ENCODE peak calls at places on chromosome 19, in five cellular contexts. K, J, P, X and I are unnamed samples.

GRCh38 chr19:12778020-12778904 is 2.9 kb upstream of the HOOK2 start:
- DNase-seq in J (no peak), X (peak), K (peak), P (no peak), I (peak)

GRCh38 chr19:5881543-5882299 is 11.4 kb upstream of the FUT5 start:
- DNase-seq in P (no peak), K (no peak), J (no peak), X (no peak), I (no peak)

GRCh38 chr19:45687599-45687998 is 4.2 kb downstream of the SNRPD2 start:
- DNase-seq in J (no peak), X (no peak), P (no peak), K (no peak), I (no peak)

GRCh38 chr19:35099897-35100275 is 15.7 kb upstream of the FXYD3 start:
- DNase-seq in K (no peak), X (no peak), P (no peak), J (no peak), I (no peak)

GRCh38 chr19:5149930-5150329 is 181.0 kb downstream of the KDM4B start:
- DNase-seq in K (no peak), X (no peak), P (no peak), J (no peak), I (no peak)

GRCh38 chr19:4456843-4457653 is 546 bp downstream of the UBXN6 start:
- DNase-seq in P (peak), K (no peak), X (peak), J (peak), I (peak)

GRCh38 chr19:49983645-49984229 is 22.8 kb upstream of the SIGLEC11 start:
- DNase-seq in X (peak), K (no peak), J (no peak), P (peak), I (peak)

GRCh38 chr19:11560404-11560988 is 1.5 kb upstream of the ELOF1 start:
- DNase-seq in J (peak), P (no peak), X (peak), K (no peak), I (peak)

GRCh38 chr19:49409441-49410029 is 13.7 kb downstream of the PTH2 start:
- DNase-seq in J (no peak), X (no peak), P (no peak), K (no peak), I (no peak)

GRCh38 chr19:32676895-32677359 is 1.3 kb downstream of the RGS9BP start:
- DNase-seq in J (no peak), X (peak), K (no peak), P (no peak), I (no peak)

GRCh38 chr19:16441661-16442071 is 30.1 kb downstream of the EPS15L1 start:
- DNase-seq in K (no peak), P (no peak), X (no peak), J (no peak), I (peak)

GRCh38 chr19:19261350-19262189 is 11.5 kb downstream of the TM6SF2 start:
- DNase-seq in J (no peak), X (no peak), K (no peak), P (no peak), I (no peak)

GRCh38 chr19:934865-935422 is 9.1 kb downstream of the ARID3A start:
- DNase-seq in K (peak), X (no peak), P (no peak), J (no peak), I (peak)

GRCh38 chr19:38932425-38933179 is 1.9 kb downstream of the MRPS12 start:
- DNase-seq in K (no peak), J (no peak), P (no peak), X (no peak), I (peak)

GRCh38 chr19:1042689-1043511 is 3.0 kb downstream of the ABCA7 start:
- DNase-seq in X (no peak), P (no peak), K (no peak), J (no peak), I (no peak)

GRCh38 chr19:16013851-16014840 is 62.1 kb upstream of the TPM4 start:
- DNase-seq in J (no peak), K (peak), P (no peak), X (no peak), I (no peak)

GRCh38 chr19:15031675-15032074 is 17.6 kb upstream of the CASP14 start:
- DNase-seq in K (no peak), P (no peak), J (no peak), X (no peak), I (no peak)

GRCh38 chr19:45640849-45641273 is 1.7 kb upstream of the EML2 start:
- DNase-seq in K (no peak), X (no peak), J (no peak), P (no peak), I (peak)

GRCh38 chr19:42168206-42168605 is 36.0 kb upstream of the POU2F2 start:
- DNase-seq in P (no peak), X (no peak), K (no peak), J (no peak), I (no peak)

GRCh38 chr19:1173160-1173844 is 766 bp downstream of the SBNO2 start:
- DNase-seq in P (no peak), J (no peak), X (no peak), K (peak), I (no peak)

GRCh38 chr19:17615889-17616685 is 60.6 kb downstream of the COLGALT1 start:
- DNase-seq in J (no peak), K (no peak), P (no peak), X (no peak), I (no peak)

GRCh38 chr19:18863843-18864362 is 32.1 kb downstream of the CERS1 start:
- DNase-seq in P (no peak), K (no peak), J (no peak), X (no peak), I (no peak)

GRCh38 chr19:16506961-16507360 is 10.8 kb downstream of the C19orf44 start:
- DNase-seq in P (no peak), K (no peak), X (no peak), J (no peak), I (no peak)

GRCh38 chr19:2302319-2303208 is 5.4 kb downstream of the LINGO3 start:
- DNase-seq in J (no peak), K (no peak), X (no peak), P (no peak), I (no peak)

GRCh38 chr19:53989600-53990533 is 1.6 kb upstream of the CACNG6 start:
- DNase-seq in P (no peak), K (no peak), X (no peak), J (no peak), I (peak)